ENCODE peak calls at places on chromosomes 5 and 9, in eight cellular contexts. V is tibial artery; M is uterus; I is CD8-positive, alpha-beta T cell; T is cardiac muscle cell; L is colonic mucosa; N is dorsolateral prefrontal cortex; O is foreskin keratinocyte. S is an unnamed sample.

GRCh38 chr5:16742938-16743337 is 126.1 kb upstream of the RETREG1 start:
- DNase-seq in O (peak; percentile 13), T (peak; percentile 13), I (no peak), L (no peak), N (no peak), M (no peak), V (no peak), S (no peak)

GRCh38 chr5:150642567-150642927 is 2.1 kb downstream of the SYNPO start:
- DNase-seq in M (peak; percentile 85), T (peak; percentile 95), I (no peak), L (peak; percentile 57), N (no peak), V (peak; percentile 92), O (peak; percentile 81), S (peak; percentile 89)

GRCh38 chr9:123089790-123090189 is 56.3 kb downstream of the GPR21 start:
- DNase-seq in M (no peak), T (no peak), O (no peak), N (no peak), L (no peak), V (no peak), I (no peak), S (no peak)

GRCh38 chr9:121121582-121122087 is 46.9 kb downstream of the CNTRL start:
- DNase-seq in O (peak; percentile 93), V (peak; percentile 99), T (peak; percentile 98), L (peak; percentile 98), I (peak; percentile 95), N (peak; percentile 98), M (peak; percentile 97), S (peak; percentile 99)

GRCh38 chr9:116633444-116633843 is 53.7 kb upstream of the TRIM32 start:
- DNase-seq in N (no peak), I (no peak), T (peak; percentile 45), V (no peak), L (no peak), M (no peak), O (no peak), S (no peak)

GRCh38 chr9:10387282-10387681 is 225.5 kb downstream of the PTPRD start:
- DNase-seq in L (no peak), O (no peak), V (no peak), M (no peak), N (no peak), I (no peak), T (no peak), S (no peak)

GRCh38 chr5:664343-664993 is 28.7 kb downstream of the TPPP start:
- DNase-seq in M (no peak), V (no peak), L (peak; percentile 49), O (no peak), N (no peak), T (no peak), I (no peak), S (peak; percentile 6)

GRCh38 chr9:116156621-116157314 is 3.2 kb downstream of the PAPPA start:
- DNase-seq in N (peak; percentile 16), L (peak; percentile 43), V (peak; percentile 88), I (no peak), T (peak; percentile 94), O (no peak), M (peak; percentile 80), S (peak; percentile 81)

GRCh38 chr5:80231243-80231642 is 24.6 kb downstream of the SERINC5 start:
- DNase-seq in I (no peak), L (no peak), T (no peak), O (no peak), N (no peak), M (no peak), V (no peak), S (no peak)

GRCh38 chr9:16398676-16399075 is 471.8 kb downstream of the BNC2 start:
- DNase-seq in L (no peak), V (no peak), I (no peak), T (no peak), M (no peak), O (no peak), N (no peak), S (no peak)

GRCh38 chr5:90843443-90843842 is 284.8 kb downstream of the ADGRV1 start:
- DNase-seq in T (no peak), I (no peak), O (no peak), N (no peak), V (no peak), M (no peak), L (no peak), S (no peak)

GRCh38 chr5:80990527-80990926 is 30.4 kb downstream of the RASGRF2 start:
- DNase-seq in N (no peak), I (no peak), L (no peak), O (no peak), M (no peak), T (no peak), V (no peak), S (no peak)

GRCh38 chr9:4787876-4788275 is 4.9 kb upstream of the RCL1 start:
- DNase-seq in N (no peak), L (no peak), M (no peak), O (peak; percentile 71), I (no peak), V (no peak), T (no peak), S (no peak)

GRCh38 chr5:151947924-151948323 is 23.3 kb upstream of the GLRA1 start:
- DNase-seq in L (no peak), V (no peak), O (peak; percentile 84), M (no peak), T (no peak), I (no peak), N (no peak), S (no peak)

GRCh38 chr5:91898865-91899264 is 515.7 kb upstream of the ARRDC3 start:
- DNase-seq in T (no peak), M (no peak), V (no peak), L (no peak), I (no peak), O (no peak), N (no peak), S (no peak)
- H3K27ac ChIP-seq in T (no peak overlapping the region), M (no peak overlapping the region), V (no peak overlapping the region), L (no peak overlapping the region), I (no peak overlapping the region), O (no peak overlapping the region), N (no peak overlapping the region), S (no peak overlapping the region)

GRCh38 chr5:43602818-43603534 is at the start of gene NNT:
- DNase-seq in T (peak; percentile 51), L (peak; percentile 85), I (peak; percentile 76), N (peak; percentile 66), M (peak; percentile 71), V (peak; percentile 86), O (no peak), S (peak; percentile 89)

GRCh38 chr5:43602456-43602817 is 543 bp upstream of the NNT start:
- DNase-seq in M (peak; percentile 41), I (peak; percentile 5), O (peak; percentile 58), T (peak; percentile 57), L (peak; percentile 43), N (peak; percentile 16), V (no peak), S (peak; percentile 31)

GRCh38 chr5:43603535-43604363 is 769 bp downstream of the NNT start:
- DNase-seq in O (peak; percentile 15), M (peak; percentile 41), L (peak; percentile 85), N (peak; percentile 72), I (peak; percentile 66), T (peak; percentile 29), V (peak; percentile 90), S (peak; percentile 91)

GRCh38 chr5:43606351-43606750 is 3.4 kb downstream of the NNT start:
- DNase-seq in O (peak; percentile 32), V (no peak), I (no peak), M (no peak), L (no peak), N (no peak), T (no peak), S (no peak)

GRCh38 chr5:43604699-43605098 is 1.7 kb downstream of the NNT start:
- DNase-seq in I (no peak), M (no peak), V (no peak), O (no peak), N (no peak), L (no peak), T (no peak), S (no peak)
- H3K27ac ChIP-seq in I (no peak overlapping the region), M (no peak overlapping the region), V (no peak overlapping the region), O (no peak overlapping the region), N (no peak overlapping the region), L (no peak overlapping the region), T (no peak overlapping the region), S (peak overlapping the region; percentile 98)

DNA sequence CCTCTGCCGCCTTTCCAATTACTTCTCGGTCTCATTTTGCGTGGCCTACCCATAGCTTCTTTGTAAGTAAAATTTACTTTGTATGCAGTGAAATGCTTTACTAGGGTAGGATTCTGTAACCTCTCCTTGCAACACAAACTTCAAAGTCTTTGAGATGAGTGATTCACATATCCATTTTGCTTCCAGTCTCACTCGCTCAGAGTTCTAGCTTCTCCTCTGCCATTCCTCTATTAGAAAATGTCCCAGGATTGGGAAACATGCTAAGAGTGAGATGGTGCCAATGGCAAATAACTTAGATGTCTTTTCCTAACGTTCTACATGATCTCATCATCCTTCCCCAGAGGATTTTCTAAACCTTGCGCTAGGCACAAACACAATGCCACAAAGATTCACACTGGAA is 270.5 kb upstream of the SLC30A5 start:
- DNase-seq in L (no peak), I (no peak), V (no peak), N (no peak), T (no peak), O (no peak), M (no peak), S (no peak)
- H3K27ac ChIP-seq in L (no peak overlapping the region), I (no peak overlapping the region), V (no peak overlapping the region), N (no peak overlapping the region), T (no peak overlapping the region), O (no peak overlapping the region), M (no peak overlapping the region), S (no peak overlapping the region)

DNA sequence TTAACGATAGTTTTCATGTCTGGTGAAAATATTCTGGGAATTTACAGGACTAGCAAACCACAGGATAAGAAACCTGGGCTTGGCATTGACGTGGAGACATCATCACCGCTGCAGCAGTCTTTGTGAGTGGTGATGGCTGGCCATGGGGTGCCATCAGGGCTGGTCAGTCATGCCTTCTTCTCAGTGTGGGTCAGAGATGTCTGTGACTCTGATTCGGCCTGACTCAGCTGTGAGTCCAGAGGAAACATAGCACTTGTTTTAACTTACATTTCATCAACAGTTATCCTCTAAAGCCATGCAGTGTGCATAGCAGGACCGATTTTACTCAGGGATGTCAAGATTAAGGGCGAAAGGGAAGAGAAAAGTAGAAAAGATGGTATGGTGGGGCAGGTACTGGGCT is 33.2 kb upstream of the CYFIP2 start:
- DNase-seq in V (no peak), L (no peak), N (no peak), I (no peak), M (no peak), T (no peak), O (no peak), S (no peak)
- H3K27ac ChIP-seq in V (no peak overlapping the region), L (no peak overlapping the region), N (no peak overlapping the region), I (no peak overlapping the region), M (no peak overlapping the region), T (no peak overlapping the region), O (no peak overlapping the region), S (no peak overlapping the region)

GRCh38 chr5:170388818-170389217 is 349 bp downstream of the KCNMB1 start:
- DNase-seq in V (no peak), L (no peak), M (no peak), T (no peak), O (no peak), N (no peak), I (no peak), S (no peak)
- H3K27ac ChIP-seq in V (peak overlapping the region; percentile 96), L (peak overlapping the region; percentile 55), M (peak overlapping the region; percentile 91), T (peak overlapping the region; percentile 93), O (no peak overlapping the region), N (no peak overlapping the region), I (no peak overlapping the region), S (peak overlapping the region; percentile 88)

S was measured in heart left ventricle.